ENCODE peak calls at places on chromosomes 1 and 21, in eight cellular contexts. Q is lower lobe of right lung, I is heart left ventricle, D is psoas muscle, F is transverse colon, R is kidney, T is NB4, X is sigmoid colon. K is an unnamed sample.

GRCh38 chr1:4794020-4794780 is 139.8 kb downstream of the AJAP1 start:
- DNase-seq in Q (no peak), I (no peak), D (no peak), F (no peak), R (no peak), T (no peak), X (no peak), K (no peak)

GRCh38 chr1:162368451-162368850 is 8.2 kb downstream of the SPATA46 start:
- DNase-seq in Q (no peak), I (no peak), D (no peak), F (peak), R (no peak), T (no peak), X (peak), K (no peak)

GRCh38 chr1:87136607-87137341 is 191.9 kb upstream of the LMO4 start:
- DNase-seq in Q (no peak), I (no peak), D (no peak), F (no peak), R (no peak), T (no peak), X (no peak), K (no peak)

GRCh38 chr1:111615874-111616715 is 3.5 kb upstream of the RAP1A start:
- DNase-seq in Q (no peak), I (no peak), D (no peak), F (no peak), R (no peak), T (peak), X (no peak), K (no peak)

GRCh38 chr1:112704908-112705627 is 1.9 kb downstream of the RHOC start:
- DNase-seq in Q (peak), I (peak), D (peak), F (peak), R (peak), T (peak), X (peak), K (peak)

GRCh38 chr1:101207891-101208290 is 28.9 kb upstream of the S1PR1 start:
- DNase-seq in Q (no peak), I (no peak), D (no peak), F (no peak), R (no peak), T (no peak), X (no peak), K (no peak)

GRCh38 chr1:201925961-201926585 is 20.3 kb downstream of the LMOD1 start:
- DNase-seq in Q (no peak), I (no peak), D (no peak), F (no peak), R (no peak), T (no peak), X (no peak), K (no peak)

GRCh38 chr1:30684881-30685795 is 38.2 kb downstream of the MATN1 start:
- DNase-seq in Q (peak), I (peak), D (peak), F (peak), R (peak), T (no peak), X (peak), K (peak)

GRCh38 chr1:207828485-207829158 is 76.8 kb downstream of the CD46 start:
- DNase-seq in Q (peak), I (peak), D (peak), F (peak), R (no peak), T (peak), X (peak), K (peak)

GRCh38 chr21:45965084-45965826 is 16.3 kb upstream of the COL6A1 start:
- DNase-seq in Q (no peak), I (no peak), D (no peak), F (no peak), R (peak), T (no peak), X (peak), K (no peak)

GRCh38 chr1:10721381-10722321 is 74.8 kb downstream of the CASZ1 start:
- DNase-seq in Q (no peak), I (no peak), D (no peak), F (no peak), R (peak), T (no peak), X (no peak), K (no peak)

GRCh38 chr1:192747305-192747704 is 61.5 kb upstream of the RGS2 start:
- DNase-seq in Q (no peak), I (no peak), D (no peak), F (no peak), R (no peak), T (no peak), X (no peak), K (no peak)

GRCh38 chr1:179926494-179927205 is 28.0 kb upstream of the CEP350 start:
- DNase-seq in Q (no peak), I (no peak), D (no peak), F (no peak), R (no peak), T (peak), X (no peak), K (no peak)

GRCh38 chr1:178964469-178965330 is 61.0 kb upstream of the FAM20B start:
- DNase-seq in Q (no peak), I (no peak), D (no peak), F (no peak), R (no peak), T (no peak), X (no peak), K (no peak)

GRCh38 chr1:92907949-92908684 is 53.1 kb downstream of the DIPK1A start:
- DNase-seq in Q (no peak), I (no peak), D (no peak), F (no peak), R (no peak), T (no peak), X (no peak), K (no peak)

GRCh38 chr1:240492832-240493440 is 119.0 kb downstream of the GREM2 start:
- DNase-seq in Q (peak), I (no peak), D (peak), F (peak), R (peak), T (no peak), X (no peak), K (peak)

GRCh38 chr1:226816585-226816984 is 53.8 kb upstream of the PSEN2 start:
- DNase-seq in Q (no peak), I (no peak), D (no peak), F (no peak), R (no peak), T (no peak), X (no peak), K (no peak)

GRCh38 chr1:4681026-4681425 is 26.6 kb downstream of the AJAP1 start:
- DNase-seq in Q (no peak), I (no peak), D (no peak), F (no peak), R (no peak), T (no peak), X (no peak), K (no peak)

GRCh38 chr1:39898648-39899603 is 2.8 kb downstream of the MYCL start:
- DNase-seq in Q (peak), I (no peak), D (no peak), F (peak), R (no peak), T (peak), X (no peak), K (peak)

GRCh38 chr1:42211224-42211623 is 46.7 kb upstream of the GUCA2A start:
- DNase-seq in Q (no peak), I (no peak), D (no peak), F (no peak), R (no peak), T (no peak), X (no peak), K (no peak)

GRCh38 chr1:160171352-160171751 is 19.0 kb upstream of the CASQ1 start:
- DNase-seq in Q (no peak), I (no peak), D (no peak), F (no peak), R (no peak), T (no peak), X (peak), K (no peak)

GRCh38 chr1:117512728-117513321 is 93.0 kb upstream of the TENT5C start:
- DNase-seq in Q (no peak), I (no peak), D (no peak), F (no peak), R (no peak), T (peak), X (no peak), K (no peak)

GRCh38 chr1:21212126-21212525 is 35.4 kb upstream of the EIF4G3 start:
- DNase-seq in Q (no peak), I (no peak), D (no peak), F (no peak), R (no peak), T (no peak), X (no peak), K (no peak)

GRCh38 chr1:173475564-173476196 is 1.5 kb upstream of the PRDX6 start:
- DNase-seq in Q (no peak), I (peak), D (no peak), F (peak), R (no peak), T (peak), X (no peak), K (no peak)

GRCh38 chr1:228291906-228292608 is 84.2 kb downstream of the OBSCN start:
- DNase-seq in Q (peak), I (peak), D (no peak), F (no peak), R (peak), T (no peak), X (no peak), K (no peak)

GRCh38 chr21:39048064-39048463 is 135.2 kb downstream of the PSMG1 start:
- DNase-seq in Q (peak), I (peak), D (no peak), F (peak), R (no peak), T (no peak), X (peak), K (no peak)

GRCh38 chr1:208497866-208498541 is 253.8 kb upstream of the PLXNA2 start:
- DNase-seq in Q (no peak), I (no peak), D (no peak), F (no peak), R (no peak), T (no peak), X (no peak), K (peak)

DNA sequence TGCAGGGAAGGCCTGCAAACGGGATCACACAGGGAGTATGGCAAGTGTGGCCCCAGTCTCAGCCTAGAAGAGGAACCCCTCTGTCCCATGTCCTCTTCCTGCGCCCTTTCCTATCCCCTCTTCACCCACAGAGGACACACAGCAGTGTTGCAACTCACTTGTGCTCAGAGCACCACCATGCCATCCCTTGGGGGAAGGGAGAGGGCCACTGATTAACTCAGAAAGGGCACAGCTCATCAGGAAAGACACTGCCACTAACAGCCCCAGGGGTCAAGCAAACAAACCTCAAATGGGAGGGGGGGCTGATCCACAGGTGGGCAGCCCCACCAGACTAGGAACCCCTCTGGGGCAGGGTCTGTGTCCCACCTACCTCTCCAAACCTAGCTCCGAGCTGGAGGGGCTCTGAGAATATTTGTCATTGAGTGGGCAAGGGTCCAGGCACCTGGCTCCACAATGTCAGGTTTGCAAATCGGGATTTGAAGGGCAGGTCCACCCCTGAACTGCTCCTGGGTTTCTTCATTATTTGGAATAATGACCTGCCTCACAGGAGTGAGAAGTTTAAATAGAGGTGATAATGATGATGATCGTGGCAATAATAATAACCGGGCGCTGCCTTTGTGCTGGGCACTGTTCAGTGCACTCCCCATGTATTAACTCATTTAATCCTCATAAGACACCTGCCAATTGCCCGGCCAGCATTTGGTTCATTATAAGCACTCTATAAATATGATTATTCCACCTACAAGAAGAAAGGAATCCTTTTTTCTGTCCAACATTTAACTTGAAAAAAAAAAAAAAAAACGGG is 1.0 kb downstream of the ALDH4A1 start:
- DNase-seq in Q (no peak), I (no peak), D (no peak), F (no peak), R (no peak), T (peak), X (no peak), K (no peak)
- TF ChIP-seq CTCF in Q (no peak), I (no peak), D (no peak), F (no peak), R (no peak), T (no peak), X (no peak), K (no peak)

GRCh38 chr1:8022395-8023286 is 3.5 kb downstream of the ERRFI1 start:
- DNase-seq in Q (no peak), I (no peak), D (no peak), F (no peak), R (no peak), T (no peak), X (no peak), K (no peak)
- H3K4me3 ChIP-seq in Q (peak), I (no peak), D (peak), F (peak), R (peak), T (no peak), X (peak), K (no peak)

GRCh38 chr1:69787151-69787550 is 219.4 kb downstream of the LRRC7 start:
- DNase-seq in Q (no peak), I (no peak), D (no peak), F (no peak), R (no peak), T (peak), X (no peak), K (no peak)
- TF ChIP-seq CTCF in Q (no peak), I (no peak), D (no peak), F (no peak), R (no peak), T (peak), X (no peak), K (no peak)

DNA sequence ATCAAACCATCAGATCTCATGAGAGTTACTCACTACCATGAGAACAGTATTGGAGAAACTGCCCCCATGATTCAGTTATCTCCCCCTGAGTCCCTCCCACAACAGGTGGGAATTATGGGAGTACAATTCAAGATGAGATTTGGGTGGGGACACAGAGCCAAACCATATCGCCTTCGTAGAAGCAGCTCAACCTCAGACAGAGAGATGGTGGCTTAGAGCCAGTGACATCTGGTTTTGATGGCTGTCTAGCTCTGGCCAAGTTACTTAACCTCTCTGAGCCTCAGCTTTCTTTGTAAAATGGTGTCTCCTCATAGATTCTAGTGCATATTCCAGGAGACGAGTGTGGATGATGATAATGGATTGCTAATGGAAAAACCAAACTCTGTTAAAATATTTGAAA is 27.2 kb downstream of the MX1 start:
- DNase-seq in Q (no peak), I (no peak), D (no peak), F (no peak), R (no peak), T (no peak), X (no peak), K (no peak)
- H3K4me3 ChIP-seq in Q (no peak), I (no peak), D (no peak), F (no peak), R (no peak), T (no peak), X (no peak), K (no peak)

DNA sequence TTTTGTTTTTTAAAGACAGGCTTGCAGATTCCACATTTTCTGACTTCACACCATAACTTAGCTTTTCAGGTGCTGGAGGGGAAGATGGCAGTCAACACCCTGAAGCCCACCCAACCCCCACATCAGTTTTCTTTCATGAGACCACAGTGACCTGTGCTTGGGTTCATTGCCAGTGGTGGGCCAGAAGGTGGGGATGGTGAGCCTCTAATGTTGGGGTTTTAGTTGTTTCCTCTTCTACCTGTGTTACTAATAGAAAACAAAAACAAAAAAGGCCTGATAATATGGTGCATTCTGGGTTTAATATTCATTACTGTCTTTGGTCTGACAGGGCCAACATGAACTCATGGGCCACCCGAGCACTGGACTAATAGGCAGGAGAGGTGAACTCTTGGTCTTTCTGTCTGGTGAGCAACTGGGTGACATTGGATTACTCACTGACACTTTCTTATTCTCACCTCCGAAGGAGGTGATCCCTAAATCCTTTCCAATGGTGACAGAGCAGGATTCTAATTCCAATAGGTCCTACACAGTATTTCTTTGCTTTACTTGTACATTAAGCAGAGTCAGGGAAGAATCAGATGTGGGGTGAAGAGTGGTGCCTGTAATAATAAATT is 132.8 kb downstream of the CLIC6 start:
- DNase-seq in Q (no peak), I (no peak), D (no peak), F (no peak), R (no peak), T (peak), X (no peak), K (no peak)
- TF ChIP-seq CTCF in Q (peak), I (peak), D (no peak), F (no peak), R (no peak), T (no peak), X (no peak), K (no peak)

GRCh38 chr1:245901565-245901964 is 605.5 kb downstream of the SMYD3 start:
- DNase-seq in Q (no peak), I (no peak), D (no peak), F (no peak), R (no peak), T (no peak), X (no peak), K (no peak)
- H3K4me3 ChIP-seq in Q (no peak), I (no peak), D (no peak), F (no peak), R (no peak), T (no peak), X (no peak), K (no peak)